ENCODE peak calls at places on chromosomes 13 and 19, in seven cellular contexts. One of them, this sample, is unnamed.

GRCh38 chr19:32691291-32691951 is at the start of gene NUDT19:
- DNase-seq in cardiac fibroblast: peak
- DNase-seq in bronchial epithelial cell: peak
- DNase-seq in left ventricle myocardium inferior: peak
- DNase-seq in nephron progenitor cell: peak
- DNase-seq in WTC11: peak
- DNase-seq in HFFc6: peak
- DNase-seq in this sample: no peak

GRCh38 chr19:41076286-41076685 is 12.0 kb upstream of the CYP2A13 start:
- DNase-seq in WTC11: no peak
- DNase-seq in nephron progenitor cell: no peak
- DNase-seq in bronchial epithelial cell: no peak
- DNase-seq in cardiac fibroblast: no peak
- DNase-seq in HFFc6: no peak
- DNase-seq in left ventricle myocardium inferior: no peak
- DNase-seq in this sample: no peak

GRCh38 chr19:2455481-2456300 is 1.1 kb downstream of the LMNB2 start:
- DNase-seq in HFFc6: no peak
- DNase-seq in WTC11: peak
- DNase-seq in nephron progenitor cell: peak
- DNase-seq in bronchial epithelial cell: no peak
- DNase-seq in left ventricle myocardium inferior: peak
- DNase-seq in cardiac fibroblast: peak
- DNase-seq in this sample: no peak

GRCh38 chr13:113669871-113670341 is 2.9 kb downstream of the GRK1 start:
- DNase-seq in bronchial epithelial cell: no peak
- DNase-seq in WTC11: peak
- DNase-seq in nephron progenitor cell: no peak
- DNase-seq in cardiac fibroblast: no peak
- DNase-seq in left ventricle myocardium inferior: peak
- DNase-seq in HFFc6: no peak
- DNase-seq in this sample: no peak

GRCh38 chr13:27954406-27954851 is 14.7 kb downstream of the CDX2 start:
- DNase-seq in HFFc6: no peak
- DNase-seq in bronchial epithelial cell: no peak
- DNase-seq in WTC11: peak
- DNase-seq in nephron progenitor cell: peak
- DNase-seq in cardiac fibroblast: no peak
- DNase-seq in left ventricle myocardium inferior: no peak
- DNase-seq in this sample: no peak

GRCh38 chr19:45470147-45471081 is 2.6 kb downstream of the FOSB start:
- DNase-seq in HFFc6: peak
- DNase-seq in bronchial epithelial cell: peak
- DNase-seq in left ventricle myocardium inferior: no peak
- DNase-seq in WTC11: no peak
- DNase-seq in cardiac fibroblast: peak
- DNase-seq in nephron progenitor cell: peak
- DNase-seq in this sample: no peak

GRCh38 chr19:7595466-7596133 is at the start of gene CAMSAP3:
- DNase-seq in cardiac fibroblast: no peak
- DNase-seq in nephron progenitor cell: peak
- DNase-seq in left ventricle myocardium inferior: no peak
- DNase-seq in bronchial epithelial cell: no peak
- DNase-seq in HFFc6: no peak
- DNase-seq in WTC11: peak
- DNase-seq in this sample: peak

GRCh38 chr13:80173224-80173623 is 167.7 kb downstream of the SPRY2 start:
- DNase-seq in nephron progenitor cell: no peak
- DNase-seq in HFFc6: no peak
- DNase-seq in bronchial epithelial cell: no peak
- DNase-seq in cardiac fibroblast: no peak
- DNase-seq in WTC11: no peak
- DNase-seq in left ventricle myocardium inferior: no peak
- DNase-seq in this sample: no peak

GRCh38 chr13:33303885-33304284 is 18.3 kb upstream of the STARD13 start:
- DNase-seq in nephron progenitor cell: no peak
- DNase-seq in WTC11: no peak
- DNase-seq in HFFc6: no peak
- DNase-seq in left ventricle myocardium inferior: no peak
- DNase-seq in cardiac fibroblast: peak
- DNase-seq in bronchial epithelial cell: peak
- DNase-seq in this sample: no peak

GRCh38 chr19:11598103-11598483 is 810 bp downstream of the ZNF627 start:
- DNase-seq in WTC11: no peak
- DNase-seq in cardiac fibroblast: peak
- DNase-seq in left ventricle myocardium inferior: no peak
- DNase-seq in bronchial epithelial cell: peak
- DNase-seq in HFFc6: peak
- DNase-seq in nephron progenitor cell: no peak
- DNase-seq in this sample: no peak

GRCh38 chr13:97627566-97627965 is 193.6 kb downstream of the RAP2A start:
- DNase-seq in HFFc6: peak
- DNase-seq in left ventricle myocardium inferior: peak
- DNase-seq in nephron progenitor cell: peak
- DNase-seq in WTC11: peak
- DNase-seq in bronchial epithelial cell: peak
- DNase-seq in cardiac fibroblast: peak
- DNase-seq in this sample: no peak

GRCh38 chr19:58154287-58154678 is 3.7 kb upstream of the ZNF329 start:
- DNase-seq in bronchial epithelial cell: peak
- DNase-seq in cardiac fibroblast: peak
- DNase-seq in nephron progenitor cell: no peak
- DNase-seq in WTC11: peak
- DNase-seq in left ventricle myocardium inferior: peak
- DNase-seq in HFFc6: peak
- DNase-seq in this sample: peak

GRCh38 chr13:35512271-35512920 is 35.9 kb upstream of the MAB21L1 start:
- DNase-seq in HFFc6: peak
- DNase-seq in WTC11: no peak
- DNase-seq in cardiac fibroblast: peak
- DNase-seq in bronchial epithelial cell: peak
- DNase-seq in left ventricle myocardium inferior: no peak
- DNase-seq in nephron progenitor cell: no peak
- DNase-seq in this sample: no peak

GRCh38 chr19:6100284-6100915 is 9.9 kb downstream of the RFX2 start:
- DNase-seq in left ventricle myocardium inferior: no peak
- DNase-seq in bronchial epithelial cell: no peak
- DNase-seq in HFFc6: no peak
- DNase-seq in cardiac fibroblast: no peak
- DNase-seq in WTC11: no peak
- DNase-seq in nephron progenitor cell: peak
- DNase-seq in this sample: no peak

GRCh38 chr13:62629618-62630017 is 1214.0 kb upstream of the PCDH20 start:
- DNase-seq in cardiac fibroblast: no peak
- DNase-seq in WTC11: no peak
- DNase-seq in HFFc6: no peak
- DNase-seq in left ventricle myocardium inferior: no peak
- DNase-seq in nephron progenitor cell: no peak
- DNase-seq in bronchial epithelial cell: no peak
- DNase-seq in this sample: no peak

GRCh38 chr19:56971230-56971629 is 130.7 kb upstream of the PEG3 start:
- DNase-seq in WTC11: no peak
- DNase-seq in nephron progenitor cell: no peak
- DNase-seq in HFFc6: no peak
- DNase-seq in cardiac fibroblast: no peak
- DNase-seq in left ventricle myocardium inferior: no peak
- DNase-seq in bronchial epithelial cell: no peak
- DNase-seq in this sample: no peak

GRCh38 chr19:12648088-12648487 is 18.5 kb downstream of the MAN2B1 start:
- DNase-seq in cardiac fibroblast: no peak
- DNase-seq in left ventricle myocardium inferior: no peak
- DNase-seq in WTC11: peak
- DNase-seq in bronchial epithelial cell: no peak
- DNase-seq in nephron progenitor cell: no peak
- DNase-seq in HFFc6: no peak
- DNase-seq in this sample: no peak

GRCh38 chr13:23671902-23672301 is 101.7 kb downstream of the TNFRSF19 start:
- DNase-seq in bronchial epithelial cell: peak
- DNase-seq in HFFc6: no peak
- DNase-seq in nephron progenitor cell: no peak
- DNase-seq in WTC11: no peak
- DNase-seq in left ventricle myocardium inferior: no peak
- DNase-seq in cardiac fibroblast: peak
- DNase-seq in this sample: no peak

GRCh38 chr19:703651-704446 is 4.9 kb upstream of the PALM start:
- DNase-seq in WTC11: peak
- DNase-seq in bronchial epithelial cell: no peak
- DNase-seq in cardiac fibroblast: peak
- DNase-seq in left ventricle myocardium inferior: peak
- DNase-seq in nephron progenitor cell: peak
- DNase-seq in HFFc6: peak
- DNase-seq in this sample: peak

GRCh38 chr19:39428309-39429112 is 7.2 kb downstream of the RPS16 start:
- DNase-seq in WTC11: peak
- DNase-seq in cardiac fibroblast: peak
- DNase-seq in bronchial epithelial cell: no peak
- DNase-seq in nephron progenitor cell: peak
- DNase-seq in HFFc6: peak
- DNase-seq in left ventricle myocardium inferior: peak
- DNase-seq in this sample: peak

GRCh38 chr13:73412933-73413332 is 354.1 kb downstream of the KLF5 start:
- DNase-seq in WTC11: no peak
- DNase-seq in cardiac fibroblast: peak
- DNase-seq in bronchial epithelial cell: peak
- DNase-seq in left ventricle myocardium inferior: no peak
- DNase-seq in HFFc6: no peak
- DNase-seq in nephron progenitor cell: no peak
- DNase-seq in this sample: no peak

GRCh38 chr13:51644649-51645048 is 60.4 kb downstream of the WDFY2 start:
- DNase-seq in WTC11: no peak
- DNase-seq in nephron progenitor cell: no peak
- DNase-seq in left ventricle myocardium inferior: no peak
- DNase-seq in bronchial epithelial cell: peak
- DNase-seq in cardiac fibroblast: peak
- DNase-seq in HFFc6: peak
- DNase-seq in this sample: no peak

GRCh38 chr13:32426981-32427851 is 714 bp downstream of the N4BP2L1 start:
- DNase-seq in left ventricle myocardium inferior: peak
- DNase-seq in bronchial epithelial cell: no peak
- DNase-seq in cardiac fibroblast: peak
- DNase-seq in nephron progenitor cell: peak
- DNase-seq in WTC11: peak
- DNase-seq in HFFc6: no peak
- DNase-seq in this sample: peak

GRCh38 chr13:103044054-103044453 is 22.2 kb downstream of the SLC10A2 start:
- DNase-seq in cardiac fibroblast: no peak
- DNase-seq in WTC11: no peak
- DNase-seq in left ventricle myocardium inferior: no peak
- DNase-seq in bronchial epithelial cell: peak
- DNase-seq in nephron progenitor cell: no peak
- DNase-seq in HFFc6: no peak
- DNase-seq in this sample: no peak

GRCh38 chr19:38441660-38442348 is 8.3 kb downstream of the RYR1 start:
- DNase-seq in HFFc6: no peak
- DNase-seq in cardiac fibroblast: peak
- DNase-seq in nephron progenitor cell: peak
- DNase-seq in WTC11: peak
- DNase-seq in left ventricle myocardium inferior: no peak
- DNase-seq in bronchial epithelial cell: no peak
- DNase-seq in this sample: peak

GRCh38 chr13:48750588-48751383 is 97.1 kb downstream of the CYSLTR2 start:
- DNase-seq in WTC11: no peak
- DNase-seq in cardiac fibroblast: peak
- DNase-seq in nephron progenitor cell: no peak
- DNase-seq in HFFc6: no peak
- DNase-seq in left ventricle myocardium inferior: peak
- DNase-seq in bronchial epithelial cell: no peak
- DNase-seq in this sample: no peak

GRCh38 chr13:112592181-112592580 is 4.2 kb upstream of the TUBGCP3 start:
- DNase-seq in HFFc6: no peak
- DNase-seq in WTC11: no peak
- DNase-seq in left ventricle myocardium inferior: no peak
- DNase-seq in bronchial epithelial cell: no peak
- DNase-seq in cardiac fibroblast: no peak
- DNase-seq in nephron progenitor cell: no peak
- DNase-seq in this sample: no peak
- TF ChIP-seq CTCF in HFFc6: no peak
- TF ChIP-seq CTCF in WTC11: no peak
- TF ChIP-seq CTCF in left ventricle myocardium inferior: no peak
- TF ChIP-seq CTCF in bronchial epithelial cell: no peak
- TF ChIP-seq CTCF in cardiac fibroblast: no peak
- TF ChIP-seq CTCF in nephron progenitor cell: no peak
- TF ChIP-seq CTCF in this sample: no peak

DNA sequence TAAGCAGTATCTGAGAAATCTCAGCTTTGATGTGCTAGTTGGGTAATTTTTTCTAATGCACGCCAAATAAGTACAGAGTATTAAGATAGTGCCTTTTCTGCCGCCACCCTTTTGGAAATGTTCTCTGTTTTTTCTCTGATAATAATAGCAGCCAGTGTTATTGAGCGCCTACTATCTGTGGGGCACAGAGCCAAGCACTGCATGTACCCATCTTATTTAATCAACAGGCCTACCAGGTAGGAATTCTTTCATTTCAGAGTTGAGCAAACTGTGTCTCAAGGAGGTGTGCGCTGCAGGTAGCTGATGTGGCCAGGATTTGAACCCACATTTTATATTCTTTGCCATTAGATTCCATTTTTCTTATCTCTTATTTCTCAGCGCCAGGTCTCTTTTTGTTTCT is 1.4 kb downstream of the EPN1 start:
- DNase-seq in cardiac fibroblast: peak
- DNase-seq in bronchial epithelial cell: peak
- DNase-seq in HFFc6: peak
- DNase-seq in nephron progenitor cell: no peak
- DNase-seq in left ventricle myocardium inferior: no peak
- DNase-seq in WTC11: no peak
- DNase-seq in this sample: no peak
- TF ChIP-seq CTCF in cardiac fibroblast: peak
- TF ChIP-seq CTCF in bronchial epithelial cell: peak
- TF ChIP-seq CTCF in HFFc6: peak
- TF ChIP-seq CTCF in nephron progenitor cell: no peak
- TF ChIP-seq CTCF in left ventricle myocardium inferior: no peak
- TF ChIP-seq CTCF in WTC11: no peak
- TF ChIP-seq CTCF in this sample: no peak

GRCh38 chr19:17767559-17767958 is 16.3 kb downstream of the FCHO1 start:
- DNase-seq in HFFc6: no peak
- DNase-seq in cardiac fibroblast: no peak
- DNase-seq in nephron progenitor cell: no peak
- DNase-seq in WTC11: no peak
- DNase-seq in left ventricle myocardium inferior: no peak
- DNase-seq in bronchial epithelial cell: no peak
- DNase-seq in this sample: no peak
- TF ChIP-seq CTCF in HFFc6: no peak
- TF ChIP-seq CTCF in cardiac fibroblast: no peak
- TF ChIP-seq CTCF in nephron progenitor cell: no peak
- TF ChIP-seq CTCF in WTC11: no peak
- TF ChIP-seq CTCF in left ventricle myocardium inferior: no peak
- TF ChIP-seq CTCF in bronchial epithelial cell: no peak
- TF ChIP-seq CTCF in this sample: no peak

DNA sequence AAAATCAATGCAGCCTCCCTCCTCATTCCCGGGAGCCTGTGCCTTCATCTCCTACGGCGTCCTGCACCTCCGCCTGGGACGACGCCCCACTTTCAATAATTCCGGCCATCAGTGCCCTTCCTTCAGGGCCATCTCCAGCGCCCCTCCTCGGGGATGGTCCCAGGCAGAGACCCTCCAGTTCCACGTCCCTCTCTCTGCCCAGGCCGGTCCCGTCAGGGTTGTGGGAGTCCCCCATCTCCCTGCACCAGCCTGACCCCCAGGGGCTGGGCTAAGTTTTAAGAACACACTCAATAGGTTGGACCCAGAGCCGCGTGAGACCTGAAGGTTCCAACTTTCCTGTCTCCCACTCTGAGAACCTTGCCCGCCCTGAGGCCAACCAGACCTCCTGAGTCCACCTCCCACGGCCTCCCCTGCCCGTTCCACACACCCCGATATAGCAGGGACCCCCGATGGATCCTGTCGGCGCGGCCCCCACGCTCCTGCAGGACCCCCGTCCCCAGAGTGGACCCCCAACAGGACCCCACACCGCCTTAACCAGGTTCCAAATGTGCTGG is 645 bp downstream of the TMEM161A start:
- DNase-seq in nephron progenitor cell: no peak
- DNase-seq in cardiac fibroblast: no peak
- DNase-seq in left ventricle myocardium inferior: no peak
- DNase-seq in bronchial epithelial cell: no peak
- DNase-seq in WTC11: no peak
- DNase-seq in HFFc6: no peak
- DNase-seq in this sample: no peak
- TF ChIP-seq CTCF in nephron progenitor cell: no peak
- TF ChIP-seq CTCF in cardiac fibroblast: no peak
- TF ChIP-seq CTCF in left ventricle myocardium inferior: no peak
- TF ChIP-seq CTCF in bronchial epithelial cell: no peak
- TF ChIP-seq CTCF in WTC11: no peak
- TF ChIP-seq CTCF in HFFc6: no peak
- TF ChIP-seq CTCF in this sample: no peak